ENCODE peak calls at places on chromosomes 4 and X, in ten cellular contexts. One of them, this sample, is unnamed.

GRCh38 chr4:48669086-48669485 is 111.0 kb downstream of the FRYL start:
- DNase-seq in lower leg skin: no peak
- DNase-seq in psoas muscle: no peak
- DNase-seq in dorsolateral prefrontal cortex: no peak
- DNase-seq in OCI-LY7: no peak
- DNase-seq in Calu3: no peak
- DNase-seq in MCF 10A: no peak
- DNase-seq in HL-60: no peak
- DNase-seq in CD8-positive, alpha-beta T cell: no peak
- DNase-seq in tibial artery: no peak
- DNase-seq in this sample: no peak

GRCh38 chr4:125732682-125733081 is 417.9 kb downstream of the FAT4 start:
- DNase-seq in lower leg skin: no peak
- DNase-seq in dorsolateral prefrontal cortex: no peak
- DNase-seq in HL-60: no peak
- DNase-seq in psoas muscle: no peak
- DNase-seq in tibial artery: no peak
- DNase-seq in OCI-LY7: no peak
- DNase-seq in Calu3: no peak
- DNase-seq in CD8-positive, alpha-beta T cell: no peak
- DNase-seq in MCF 10A: no peak
- DNase-seq in this sample: no peak

GRCh38 chr4:103934178-103934789 is 214.5 kb upstream of the TACR3 start:
- DNase-seq in tibial artery: no peak
- DNase-seq in Calu3: peak; percentile 16
- DNase-seq in HL-60: no peak
- DNase-seq in CD8-positive, alpha-beta T cell: no peak
- DNase-seq in MCF 10A: peak; percentile 67
- DNase-seq in dorsolateral prefrontal cortex: no peak
- DNase-seq in psoas muscle: no peak
- DNase-seq in OCI-LY7: peak; percentile 60
- DNase-seq in lower leg skin: no peak
- DNase-seq in this sample: no peak

GRCh38 chr4:183362916-183363542 is 40.8 kb upstream of the CLDN24 start:
- DNase-seq in lower leg skin: no peak
- DNase-seq in OCI-LY7: no peak
- DNase-seq in CD8-positive, alpha-beta T cell: no peak
- DNase-seq in HL-60: no peak
- DNase-seq in dorsolateral prefrontal cortex: no peak
- DNase-seq in MCF 10A: peak; percentile 54
- DNase-seq in tibial artery: no peak
- DNase-seq in psoas muscle: no peak
- DNase-seq in Calu3: no peak
- DNase-seq in this sample: no peak

GRCh38 chrX:12973561-12974216 is 1.2 kb upstream of the TMSB4X start:
- DNase-seq in HL-60: no peak
- DNase-seq in OCI-LY7: peak; percentile 63
- DNase-seq in tibial artery: no peak
- DNase-seq in psoas muscle: no peak
- DNase-seq in MCF 10A: no peak
- DNase-seq in Calu3: peak; percentile 41
- DNase-seq in dorsolateral prefrontal cortex: no peak
- DNase-seq in lower leg skin: no peak
- DNase-seq in CD8-positive, alpha-beta T cell: no peak
- DNase-seq in this sample: no peak

GRCh38 chrX:119187298-119187697 is 48.8 kb upstream of the PGRMC1 start:
- DNase-seq in MCF 10A: no peak
- DNase-seq in HL-60: no peak
- DNase-seq in Calu3: no peak
- DNase-seq in CD8-positive, alpha-beta T cell: no peak
- DNase-seq in OCI-LY7: no peak
- DNase-seq in tibial artery: no peak
- DNase-seq in psoas muscle: no peak
- DNase-seq in dorsolateral prefrontal cortex: no peak
- DNase-seq in lower leg skin: no peak
- DNase-seq in this sample: no peak

GRCh38 chrX:106902684-106903083 is 457 bp downstream of the RIPPLY1 start:
- DNase-seq in psoas muscle: no peak
- DNase-seq in lower leg skin: no peak
- DNase-seq in tibial artery: no peak
- DNase-seq in dorsolateral prefrontal cortex: no peak
- DNase-seq in CD8-positive, alpha-beta T cell: no peak
- DNase-seq in OCI-LY7: no peak
- DNase-seq in MCF 10A: no peak
- DNase-seq in Calu3: no peak
- DNase-seq in HL-60: no peak
- DNase-seq in this sample: no peak

GRCh38 chr4:77566148-77566547 is 39.5 kb upstream of the CXCL13 start:
- DNase-seq in HL-60: no peak
- DNase-seq in OCI-LY7: no peak
- DNase-seq in lower leg skin: no peak
- DNase-seq in CD8-positive, alpha-beta T cell: no peak
- DNase-seq in psoas muscle: no peak
- DNase-seq in dorsolateral prefrontal cortex: no peak
- DNase-seq in tibial artery: no peak
- DNase-seq in MCF 10A: no peak
- DNase-seq in Calu3: no peak
- DNase-seq in this sample: no peak

GRCh38 chrX:38221391-38221929 is 789 bp upstream of the SRPX start:
- DNase-seq in CD8-positive, alpha-beta T cell: no peak
- DNase-seq in dorsolateral prefrontal cortex: no peak
- DNase-seq in tibial artery: no peak
- DNase-seq in Calu3: no peak
- DNase-seq in psoas muscle: no peak
- DNase-seq in HL-60: no peak
- DNase-seq in lower leg skin: no peak
- DNase-seq in MCF 10A: no peak
- DNase-seq in OCI-LY7: no peak
- DNase-seq in this sample: no peak

GRCh38 chr4:15400911-15401671 is 26.7 kb upstream of the C1QTNF7 start:
- DNase-seq in tibial artery: peak; percentile 81
- DNase-seq in MCF 10A: peak; percentile 92
- DNase-seq in OCI-LY7: no peak
- DNase-seq in CD8-positive, alpha-beta T cell: no peak
- DNase-seq in dorsolateral prefrontal cortex: no peak
- DNase-seq in psoas muscle: peak; percentile 50
- DNase-seq in Calu3: peak; percentile 48
- DNase-seq in HL-60: peak; percentile 77
- DNase-seq in lower leg skin: peak; percentile 74
- DNase-seq in this sample: peak; percentile 28

GRCh38 chr4:179307297-179308136 is 1865.3 kb upstream of the AGA start:
- DNase-seq in dorsolateral prefrontal cortex: no peak
- DNase-seq in psoas muscle: no peak
- DNase-seq in CD8-positive, alpha-beta T cell: no peak
- DNase-seq in Calu3: peak; percentile 55
- DNase-seq in HL-60: peak; percentile 6
- DNase-seq in OCI-LY7: peak; percentile 55
- DNase-seq in tibial artery: no peak
- DNase-seq in MCF 10A: peak; percentile 69
- DNase-seq in lower leg skin: no peak
- DNase-seq in this sample: no peak
- TF ChIP-seq CTCF in dorsolateral prefrontal cortex: peak; percentile 25
- TF ChIP-seq CTCF in psoas muscle: no peak
- TF ChIP-seq CTCF in CD8-positive, alpha-beta T cell: no peak
- TF ChIP-seq CTCF in Calu3: peak; percentile 43
- TF ChIP-seq CTCF in HL-60: peak; percentile 50
- TF ChIP-seq CTCF in OCI-LY7: peak; percentile 83
- TF ChIP-seq CTCF in tibial artery: no peak
- TF ChIP-seq CTCF in MCF 10A: peak; percentile 60
- TF ChIP-seq CTCF in lower leg skin: no peak
- TF ChIP-seq CTCF in this sample: no peak

DNA sequence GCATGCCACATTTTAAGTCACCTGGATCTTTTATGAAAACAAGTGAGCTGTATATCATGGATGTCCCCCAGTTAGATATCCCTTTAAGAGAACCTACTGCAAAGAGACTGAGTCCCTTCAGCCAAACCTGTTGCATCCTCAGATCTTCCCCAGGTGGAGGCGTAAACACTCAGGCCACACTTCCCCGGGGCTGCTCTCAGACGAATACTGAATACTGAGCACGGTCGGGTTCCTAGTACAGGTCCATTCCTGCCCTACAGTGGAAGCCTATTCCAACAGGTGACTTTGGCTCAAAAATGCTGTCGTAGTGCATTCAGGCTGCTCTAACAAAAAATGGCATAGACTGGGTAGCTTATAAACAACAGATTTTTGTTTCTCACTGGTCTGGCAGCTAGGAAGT is 320.2 kb upstream of the CLNK start:
- DNase-seq in psoas muscle: no peak
- DNase-seq in OCI-LY7: no peak
- DNase-seq in dorsolateral prefrontal cortex: no peak
- DNase-seq in MCF 10A: no peak
- DNase-seq in tibial artery: no peak
- DNase-seq in lower leg skin: no peak
- DNase-seq in CD8-positive, alpha-beta T cell: no peak
- DNase-seq in HL-60: no peak
- DNase-seq in Calu3: no peak
- DNase-seq in this sample: no peak
- TF ChIP-seq CTCF in psoas muscle: no peak
- TF ChIP-seq CTCF in OCI-LY7: no peak
- TF ChIP-seq CTCF in dorsolateral prefrontal cortex: no peak
- TF ChIP-seq CTCF in MCF 10A: no peak
- TF ChIP-seq CTCF in tibial artery: no peak
- TF ChIP-seq CTCF in lower leg skin: no peak
- TF ChIP-seq CTCF in CD8-positive, alpha-beta T cell: no peak
- TF ChIP-seq CTCF in HL-60: no peak
- TF ChIP-seq CTCF in Calu3: no peak
- TF ChIP-seq CTCF in this sample: no peak

GRCh38 chr4:95362066-95362465 is 186.7 kb downstream of the UNC5C start:
- DNase-seq in psoas muscle: no peak
- DNase-seq in Calu3: no peak
- DNase-seq in MCF 10A: no peak
- DNase-seq in dorsolateral prefrontal cortex: no peak
- DNase-seq in lower leg skin: no peak
- DNase-seq in CD8-positive, alpha-beta T cell: no peak
- DNase-seq in OCI-LY7: no peak
- DNase-seq in tibial artery: no peak
- DNase-seq in HL-60: no peak
- DNase-seq in this sample: no peak

GRCh38 chr4:95361696-95361965 is 187.1 kb downstream of the UNC5C start:
- DNase-seq in OCI-LY7: no peak
- DNase-seq in dorsolateral prefrontal cortex: no peak
- DNase-seq in CD8-positive, alpha-beta T cell: no peak
- DNase-seq in lower leg skin: no peak
- DNase-seq in HL-60: no peak
- DNase-seq in tibial artery: no peak
- DNase-seq in Calu3: no peak
- DNase-seq in MCF 10A: no peak
- DNase-seq in psoas muscle: no peak
- DNase-seq in this sample: no peak

GRCh38 chr4:95363966-95364365 is 184.8 kb downstream of the UNC5C start:
- DNase-seq in OCI-LY7: no peak
- DNase-seq in CD8-positive, alpha-beta T cell: no peak
- DNase-seq in Calu3: peak; percentile 3
- DNase-seq in dorsolateral prefrontal cortex: no peak
- DNase-seq in HL-60: no peak
- DNase-seq in psoas muscle: no peak
- DNase-seq in MCF 10A: no peak
- DNase-seq in lower leg skin: no peak
- DNase-seq in tibial artery: no peak
- DNase-seq in this sample: no peak

GRCh38 chr4:95363579-95363965 is 185.2 kb downstream of the UNC5C start:
- DNase-seq in HL-60: no peak
- DNase-seq in Calu3: no peak
- DNase-seq in OCI-LY7: no peak
- DNase-seq in dorsolateral prefrontal cortex: no peak
- DNase-seq in MCF 10A: no peak
- DNase-seq in CD8-positive, alpha-beta T cell: no peak
- DNase-seq in psoas muscle: no peak
- DNase-seq in tibial artery: no peak
- DNase-seq in lower leg skin: no peak
- DNase-seq in this sample: no peak

DNA sequence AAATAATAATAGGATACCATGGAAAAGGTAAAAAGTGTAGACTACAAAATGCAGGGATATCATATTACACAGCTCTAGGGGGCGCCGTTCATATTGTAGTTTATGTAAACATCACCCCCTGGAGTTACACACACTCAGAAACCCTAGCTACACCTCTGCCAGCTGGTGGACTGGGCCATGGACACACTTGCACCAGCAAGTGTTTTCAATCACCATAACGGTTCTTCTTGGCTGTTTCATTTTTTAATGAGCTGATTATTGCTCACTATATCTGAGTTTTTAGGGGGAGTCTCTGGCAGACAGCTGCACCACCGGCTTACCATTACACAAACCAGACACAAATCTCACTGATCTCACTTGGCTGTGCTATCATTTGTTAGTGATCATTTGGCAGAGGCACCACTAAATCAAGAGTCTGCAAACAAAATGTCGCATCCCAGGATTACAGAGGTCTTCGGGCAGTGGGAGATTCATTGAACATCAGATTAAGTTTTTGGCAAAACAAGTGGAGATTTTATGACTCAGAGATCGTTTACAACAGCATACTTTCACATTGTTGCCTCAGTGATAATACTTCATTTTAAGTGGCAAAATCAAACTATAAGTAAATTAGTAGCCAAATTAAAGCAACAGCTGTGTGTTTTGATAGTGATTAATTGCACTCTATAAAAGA is 185.7 kb downstream of the UNC5C start:
- DNase-seq in HL-60: no peak
- DNase-seq in MCF 10A: peak; percentile 36
- DNase-seq in Calu3: no peak
- DNase-seq in CD8-positive, alpha-beta T cell: no peak
- DNase-seq in OCI-LY7: peak; percentile 28
- DNase-seq in dorsolateral prefrontal cortex: no peak
- DNase-seq in lower leg skin: no peak
- DNase-seq in tibial artery: no peak
- DNase-seq in psoas muscle: no peak
- DNase-seq in this sample: no peak
- TF ChIP-seq CTCF in HL-60: no peak
- TF ChIP-seq CTCF in MCF 10A: no peak
- TF ChIP-seq CTCF in Calu3: no peak
- TF ChIP-seq CTCF in CD8-positive, alpha-beta T cell: no peak
- TF ChIP-seq CTCF in OCI-LY7: peak; percentile 68
- TF ChIP-seq CTCF in dorsolateral prefrontal cortex: peak; percentile 53
- TF ChIP-seq CTCF in lower leg skin: no peak
- TF ChIP-seq CTCF in tibial artery: no peak
- TF ChIP-seq CTCF in psoas muscle: no peak
- TF ChIP-seq CTCF in this sample: no peak

GRCh38 chr4:32776435-32777203 is 2056.4 kb downstream of the PCDH7 start:
- DNase-seq in dorsolateral prefrontal cortex: no peak
- DNase-seq in tibial artery: no peak
- DNase-seq in Calu3: no peak
- DNase-seq in psoas muscle: no peak
- DNase-seq in MCF 10A: no peak
- DNase-seq in OCI-LY7: no peak
- DNase-seq in lower leg skin: no peak
- DNase-seq in CD8-positive, alpha-beta T cell: no peak
- DNase-seq in HL-60: no peak
- DNase-seq in this sample: no peak

GRCh38 chr4:32778025-32778424 is 2057.9 kb downstream of the PCDH7 start:
- DNase-seq in Calu3: no peak
- DNase-seq in tibial artery: no peak
- DNase-seq in HL-60: no peak
- DNase-seq in psoas muscle: no peak
- DNase-seq in OCI-LY7: no peak
- DNase-seq in CD8-positive, alpha-beta T cell: no peak
- DNase-seq in MCF 10A: peak; percentile 50
- DNase-seq in dorsolateral prefrontal cortex: no peak
- DNase-seq in lower leg skin: no peak
- DNase-seq in this sample: no peak

GRCh38 chr4:32778938-32779337 is 2058.8 kb downstream of the PCDH7 start:
- DNase-seq in dorsolateral prefrontal cortex: no peak
- DNase-seq in lower leg skin: no peak
- DNase-seq in tibial artery: no peak
- DNase-seq in OCI-LY7: no peak
- DNase-seq in MCF 10A: no peak
- DNase-seq in CD8-positive, alpha-beta T cell: no peak
- DNase-seq in HL-60: no peak
- DNase-seq in Calu3: no peak
- DNase-seq in psoas muscle: no peak
- DNase-seq in this sample: no peak

GRCh38 chr4:32775049-32775448 is 2054.9 kb downstream of the PCDH7 start:
- DNase-seq in Calu3: no peak
- DNase-seq in psoas muscle: no peak
- DNase-seq in MCF 10A: peak; percentile 65
- DNase-seq in tibial artery: no peak
- DNase-seq in lower leg skin: no peak
- DNase-seq in OCI-LY7: peak; percentile 58
- DNase-seq in dorsolateral prefrontal cortex: no peak
- DNase-seq in CD8-positive, alpha-beta T cell: no peak
- DNase-seq in HL-60: no peak
- DNase-seq in this sample: no peak
- TF ChIP-seq CTCF in Calu3: no peak
- TF ChIP-seq CTCF in psoas muscle: no peak
- TF ChIP-seq CTCF in MCF 10A: peak; percentile 41
- TF ChIP-seq CTCF in tibial artery: no peak
- TF ChIP-seq CTCF in lower leg skin: no peak
- TF ChIP-seq CTCF in OCI-LY7: peak; percentile 77
- TF ChIP-seq CTCF in dorsolateral prefrontal cortex: peak; percentile 19
- TF ChIP-seq CTCF in CD8-positive, alpha-beta T cell: no peak
- TF ChIP-seq CTCF in HL-60: no peak
- TF ChIP-seq CTCF in this sample: no peak

This sample was measured in omental fat pad.